ENCODE peak calls at places on chromosomes 7 and 10, in ten cellular contexts. H, O, Q, T, W, J, P, E, M and A are unnamed samples.

GRCh38 chr10:1633783-1634182 is 103.5 kb downstream of the ADARB2 start:
- DNase-seq in Q (no peak), M (no peak), J (no peak), W (no peak), E (no peak), P (no peak), H (no peak), T (no peak), O (no peak), A (no peak)

GRCh38 chr7:108452707-108453106 is 3.5 kb downstream of the NRCAM start:
- DNase-seq in T (no peak), M (no peak), P (peak), W (no peak), E (no peak), Q (no peak), O (no peak), J (no peak), H (peak), A (no peak)

GRCh38 chr7:64878684-64879083 is 24.4 kb upstream of the ZNF273 start:
- DNase-seq in W (no peak), H (no peak), T (no peak), O (no peak), M (no peak), P (no peak), E (no peak), J (no peak), Q (no peak), A (no peak)

GRCh38 chr7:10412426-10413019 is 561.1 kb upstream of the PHF14 start:
- DNase-seq in P (peak), M (peak), T (no peak), J (peak), O (no peak), E (no peak), W (no peak), Q (no peak), H (peak), A (no peak)

GRCh38 chr10:114379631-114380041 is 24.7 kb downstream of the AFAP1L2 start:
- DNase-seq in M (no peak), E (no peak), O (no peak), Q (no peak), J (no peak), T (no peak), W (no peak), P (no peak), H (no peak), A (no peak)

GRCh38 chr10:79176052-79176501 is 107.3 kb downstream of the ZMIZ1 start:
- DNase-seq in Q (no peak), W (no peak), H (no peak), T (no peak), M (peak), O (no peak), E (no peak), J (no peak), P (no peak), A (no peak)

GRCh38 chr10:19918800-19919199 is 102.6 kb downstream of the PLXDC2 start:
- DNase-seq in T (no peak), Q (no peak), P (no peak), E (no peak), O (no peak), J (no peak), H (no peak), W (no peak), M (peak), A (no peak)

GRCh38 chr7:128974241-128974934 is 36.7 kb downstream of the IRF5 start:
- DNase-seq in E (no peak), W (no peak), Q (no peak), H (no peak), P (no peak), M (peak), T (no peak), O (no peak), J (no peak), A (no peak)

GRCh38 chr7:2150445-2150815 is 82.3 kb downstream of the MAD1L1 start:
- DNase-seq in E (no peak), M (no peak), Q (no peak), T (no peak), H (no peak), W (no peak), O (no peak), P (no peak), J (no peak), A (no peak)

GRCh38 chr7:30179016-30179436 is 44.2 kb downstream of the MTURN start:
- DNase-seq in O (no peak), T (no peak), H (no peak), J (no peak), E (no peak), P (peak), W (no peak), M (no peak), Q (no peak), A (no peak)

GRCh38 chr7:73718438-73718881 is 1.0 kb downstream of the STX1A start:
- DNase-seq in Q (no peak), H (no peak), O (no peak), J (no peak), W (no peak), T (no peak), E (no peak), P (no peak), M (no peak), A (no peak)

GRCh38 chr7:7317850-7318249 is 135.5 kb downstream of the C1GALT1 start:
- DNase-seq in J (no peak), H (no peak), O (no peak), P (no peak), W (no peak), E (no peak), M (no peak), T (no peak), Q (no peak), A (no peak)

GRCh38 chr7:137954614-137955013 is 47.3 kb downstream of the CREB3L2 start:
- DNase-seq in O (no peak), W (no peak), H (no peak), T (no peak), Q (no peak), M (no peak), J (no peak), E (no peak), P (no peak), A (no peak)

GRCh38 chr7:83148776-83149175 is 13.9 kb downstream of the PCLO start:
- DNase-seq in O (no peak), W (no peak), E (no peak), H (no peak), T (no peak), Q (no peak), P (no peak), J (no peak), M (peak), A (no peak)

GRCh38 chr10:31620236-31621151 is 301.5 kb downstream of the ZEB1 start:
- DNase-seq in Q (no peak), T (no peak), P (no peak), E (no peak), M (peak), H (no peak), J (no peak), W (no peak), O (peak), A (no peak)

GRCh38 chr10:21315321-21316220 is 209.9 kb downstream of the SKIDA1 start:
- DNase-seq in P (no peak), Q (no peak), H (no peak), W (no peak), T (no peak), E (no peak), O (no peak), M (peak), J (peak), A (no peak)

GRCh38 chr7:143362126-143362961 is at the start of gene FAM131B:
- DNase-seq in H (no peak), Q (no peak), J (no peak), M (no peak), T (peak), W (no peak), O (no peak), E (no peak), P (no peak), A (no peak)

GRCh38 chr10:86439544-86439943 is 72.9 kb upstream of the GRID1 start:
- DNase-seq in J (peak), H (no peak), M (peak), O (peak), E (no peak), Q (no peak), P (no peak), W (no peak), T (no peak), A (no peak)

GRCh38 chr10:24901686-24902399 is 50.6 kb downstream of the PRTFDC1 start:
- DNase-seq in H (no peak), J (no peak), E (no peak), O (no peak), Q (no peak), W (no peak), M (peak), T (no peak), P (peak), A (no peak)

GRCh38 chr7:21972397-21972784 is 26.7 kb upstream of the CDCA7L start:
- DNase-seq in M (no peak), Q (no peak), T (no peak), W (peak), O (no peak), H (no peak), E (no peak), J (no peak), P (no peak), A (no peak)

GRCh38 chr7:111789880-111790279 is 227.6 kb upstream of the IMMP2L start:
- DNase-seq in Q (no peak), J (no peak), W (no peak), O (no peak), T (no peak), E (no peak), P (no peak), H (no peak), M (peak), A (no peak)

GRCh38 chr10:103481974-103482531 is 3.0 kb upstream of the CALHM3 start:
- DNase-seq in T (no peak), O (no peak), E (peak), W (peak), P (peak), M (peak), Q (no peak), J (peak), H (peak), A (peak)

GRCh38 chr10:101236376-101237079 is 7.3 kb upstream of the LBX1 start:
- DNase-seq in H (no peak), W (no peak), E (no peak), M (no peak), P (no peak), J (no peak), O (no peak), Q (no peak), T (no peak), A (no peak)

GRCh38 chr7:24318326-24318725 is 34.3 kb downstream of the NPY start:
- DNase-seq in J (no peak), H (no peak), P (peak), W (no peak), T (peak), Q (no peak), O (no peak), E (no peak), M (no peak), A (no peak)

GRCh38 chr10:59124187-59124586 is 52.3 kb upstream of the PHYHIPL start:
- DNase-seq in W (no peak), H (no peak), O (no peak), T (no peak), E (no peak), P (no peak), M (no peak), Q (no peak), J (no peak), A (no peak)

GRCh38 chr10:64115913-64116643 is 594.9 kb downstream of the REEP3 start:
- DNase-seq in M (no peak), P (peak), H (no peak), W (no peak), T (no peak), E (no peak), Q (no peak), O (no peak), J (no peak), A (no peak)

GRCh38 chr10:154348-154747 is 19.1 kb downstream of the ZMYND11 start:
- DNase-seq in E (no peak), Q (no peak), H (no peak), O (no peak), J (no peak), W (no peak), P (no peak), M (peak), T (no peak), A (no peak)

GRCh38 chr7:129262333-129262732 is 37.5 kb downstream of the AHCYL2 start:
- DNase-seq in J (no peak), Q (no peak), O (no peak), H (no peak), E (no peak), W (peak), P (no peak), T (no peak), M (peak), A (no peak)

GRCh38 chr10:14873090-14873760 is 5.4 kb upstream of the SUV39H2 start:
- DNase-seq in H (no peak), W (no peak), P (no peak), M (peak), T (no peak), J (no peak), E (no peak), O (no peak), Q (no peak), A (no peak)

GRCh38 chr7:128352138-128352537 is 8.4 kb upstream of the RBM28 start:
- DNase-seq in Q (no peak), O (no peak), H (peak), P (no peak), E (no peak), T (no peak), J (no peak), M (no peak), W (no peak), A (no peak)

GRCh38 chr7:78734626-78735025 is 718.8 kb downstream of the MAGI2 start:
- DNase-seq in H (no peak), Q (no peak), O (no peak), M (no peak), T (no peak), W (no peak), E (no peak), P (no peak), J (no peak), A (no peak)

GRCh38 chr10:104642311-104643022 is 1.4 kb downstream of the SORCS3 start:
- DNase-seq in Q (no peak), M (peak), W (no peak), J (no peak), O (no peak), T (no peak), P (no peak), H (no peak), E (no peak), A (no peak)